ENCODE peak calls at places on chromosomes 6 and 20, in five cellular contexts. T is SJSA1, S is GM23248, W is A673, H is tibial nerve. C is an unnamed sample.

GRCh38 chr6:136593748-136594490 is 43.7 kb upstream of the MAP7 start:
- DNase-seq in H (no peak), W (peak; percentile 78), S (peak; percentile 96), T (peak; percentile 95), C (no peak)

GRCh38 chr6:113774122-113774835 is 82.9 kb upstream of the MARCKS start:
- DNase-seq in H (no peak), T (no peak), S (peak; percentile 68), W (peak; percentile 51), C (no peak)

GRCh38 chr20:21513881-21514540 is at the start of gene NKX2-2:
- DNase-seq in S (no peak), W (peak; percentile 94), T (peak; percentile 76), H (no peak), C (no peak)

GRCh38 chr20:23399568-23400241 is 21.6 kb downstream of the NAPB start:
- DNase-seq in H (no peak), W (peak; percentile 4), S (peak; percentile 80), T (no peak), C (no peak)

GRCh38 chr6:44430322-44430721 is 42.8 kb downstream of the CDC5L start:
- DNase-seq in S (no peak), W (no peak), H (no peak), T (peak; percentile 68), C (no peak)

GRCh38 chr20:43859994-43860393 is 54.7 kb upstream of the TOX2 start:
- DNase-seq in T (no peak), W (no peak), S (no peak), H (no peak), C (no peak)

GRCh38 chr6:151391021-151391470 is 313 bp downstream of the ZBTB2 start:
- DNase-seq in W (peak; percentile 86), H (peak; percentile 57), T (peak; percentile 76), S (peak; percentile 79), C (peak; percentile 82)

GRCh38 chr20:44739952-44740351 is 5.7 kb upstream of the KCNK15 start:
- DNase-seq in T (no peak), W (no peak), H (no peak), S (no peak), C (no peak)

GRCh38 chr6:12196326-12196936 is 93.7 kb upstream of the EDN1 start:
- DNase-seq in S (peak; percentile 29), T (peak; percentile 68), H (no peak), W (peak; percentile 78), C (no peak)

GRCh38 chr20:46119028-46119546 is 973 bp downstream of the CD40 start:
- DNase-seq in T (no peak), H (no peak), S (no peak), W (no peak), C (no peak)

GRCh38 chr6:34934516-34934915 is 45.5 kb downstream of the ANKS1A start:
- DNase-seq in S (no peak), W (no peak), H (peak; percentile 73), T (no peak), C (no peak)

GRCh38 chr20:13212750-13213149 is 8.3 kb upstream of the ISM1 start:
- DNase-seq in S (peak; percentile 85), W (no peak), T (no peak), H (no peak), C (no peak)

GRCh38 chr20:11447371-11448100 is 470.2 kb upstream of the BTBD3 start:
- DNase-seq in W (peak; percentile 91), S (no peak), T (no peak), H (no peak), C (no peak)

GRCh38 chr6:92052513-92052912 is 1366.8 kb downstream of the EPHA7 start:
- DNase-seq in S (no peak), T (no peak), H (no peak), W (no peak), C (no peak)

GRCh38 chr6:11858439-11858838 is 79.8 kb upstream of the ADTRP start:
- DNase-seq in T (no peak), S (no peak), W (no peak), H (no peak), C (no peak)

GRCh38 chr6:150238294-150238693 is 95.5 kb downstream of the PPP1R14C start:
- DNase-seq in H (no peak), W (no peak), T (no peak), S (peak; percentile 63), C (no peak)

GRCh38 chr20:5885866-5886265 is 64.5 kb downstream of the TRMT6 start:
- DNase-seq in S (no peak), W (no peak), T (no peak), H (no peak), C (no peak)

GRCh38 chr6:105920071-105920470 is 166.1 kb upstream of the PRDM1 start:
- DNase-seq in T (no peak), S (no peak), H (no peak), W (no peak), C (no peak)

GRCh38 chr6:81373414-81373813 is 379.1 kb downstream of the TENT5A start:
- DNase-seq in H (no peak), T (no peak), S (no peak), W (no peak), C (no peak)

GRCh38 chr6:137975058-137975940 is 108.2 kb downstream of the TNFAIP3 start:
- DNase-seq in W (peak; percentile 12), T (peak; percentile 12), S (peak; percentile 50), H (no peak), C (no peak)

GRCh38 chr20:37443596-37443995 is 77.5 kb upstream of the NNAT start:
- DNase-seq in S (no peak), W (no peak), T (no peak), H (no peak), C (no peak)

GRCh38 chr6:37535701-37536461 is 36.2 kb upstream of the CCDC167 start:
- DNase-seq in H (no peak), S (peak; percentile 35), T (no peak), W (no peak), C (no peak)

GRCh38 chr6:127933852-127934840 is 33.3 kb upstream of the THEMIS start:
- DNase-seq in S (no peak), W (no peak), T (no peak), H (no peak), C (peak; percentile 73)

GRCh38 chr6:95576621-95577316 is 566 bp upstream of the MANEA start:
- DNase-seq in H (no peak), S (peak; percentile 46), T (peak; percentile 64), W (peak; percentile 29), C (peak; percentile 22)

GRCh38 chr20:10982692-10983091 is 308.9 kb upstream of the JAG1 start:
- DNase-seq in W (no peak), T (peak; percentile 80), S (peak; percentile 96), H (peak; percentile 27), C (no peak)

GRCh38 chr6:1576711-1577110 is 33.0 kb upstream of the FOXC1 start:
- DNase-seq in H (no peak), W (no peak), T (no peak), S (no peak), C (no peak)

GRCh38 chr20:62929051-62929538 is 2.8 kb upstream of the DIDO1 start:
- DNase-seq in H (peak; percentile 42), T (peak; percentile 73), S (peak; percentile 77), W (peak; percentile 52), C (peak; percentile 68)

GRCh38 chr6:45681860-45682488 is 304.2 kb upstream of the SUPT3H start:
- DNase-seq in H (no peak), T (peak; percentile 54), S (peak; percentile 48), W (no peak), C (no peak)

GRCh38 chr20:47778398-47779354 is 6.6 kb downstream of the SULF2 start:
- DNase-seq in H (no peak), S (peak; percentile 15), W (no peak), T (no peak), C (no peak)

GRCh38 chr20:59165794-59166709 is 2.4 kb downstream of the ZNF831 start:
- DNase-seq in W (no peak), T (no peak), S (no peak), H (no peak), C (peak; percentile 72)

GRCh38 chr6:68226460-68226859 is 408.6 kb upstream of the ADGRB3 start:
- DNase-seq in W (peak; percentile 64), S (no peak), H (no peak), T (no peak), C (no peak)

DNA sequence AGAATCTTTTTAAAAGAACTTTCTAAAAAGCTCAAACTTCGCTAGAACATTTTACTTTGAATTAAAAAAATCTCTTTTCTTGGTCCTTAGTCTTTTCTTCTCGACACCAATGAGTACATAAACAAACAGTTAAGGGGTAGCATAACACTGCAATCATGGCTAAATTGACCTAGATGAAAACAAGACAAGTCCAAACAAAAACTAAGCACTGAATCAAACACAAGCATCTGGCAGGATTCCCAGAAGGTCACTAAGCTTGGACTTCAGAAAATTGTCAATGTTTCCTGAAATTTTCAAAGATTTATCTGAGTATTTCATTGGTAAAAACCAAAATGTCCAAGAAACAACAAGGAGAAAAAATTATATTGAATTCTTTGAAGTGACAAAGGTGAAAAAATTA is 5.0 kb downstream of the COL21A1 start:
- DNase-seq in H (no peak), T (no peak), W (no peak), S (no peak), C (no peak)
- H3K4me1 ChIP-seq in H (no peaks in the 10 kb centered on the region), T (no peaks in the 10 kb centered on the region), W (peaks cover 83% of the 10 kb centered on the region), S (peaks cover under 1% of the 10 kb centered on the region), C (no peaks in the 10 kb centered on the region)

DNA sequence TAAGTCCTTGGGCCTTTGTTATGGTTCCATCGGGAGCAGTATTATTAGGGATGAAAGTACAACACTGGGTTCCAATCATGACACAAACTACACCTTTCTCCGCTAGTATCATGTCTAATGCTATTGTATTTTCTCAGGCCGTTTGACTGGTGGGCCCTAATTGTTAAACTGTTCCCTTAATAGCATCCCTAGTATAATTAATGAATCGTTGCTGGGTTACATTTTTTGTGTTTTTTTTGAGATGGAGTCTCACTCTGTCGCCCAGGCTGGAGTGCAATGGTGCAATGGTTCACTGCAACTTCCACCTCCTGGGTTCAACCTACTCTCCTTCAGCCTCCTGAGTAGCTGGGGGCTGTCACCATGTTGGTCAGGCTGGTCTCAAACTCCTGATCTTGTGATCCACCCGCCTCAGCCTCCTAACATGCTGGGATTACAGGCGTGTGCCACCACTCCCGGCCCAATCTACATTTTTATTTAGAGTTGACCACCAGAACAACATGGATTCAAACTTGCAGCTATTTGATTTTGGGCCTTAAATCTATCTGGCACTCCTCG is 4.1 kb upstream of the ZNFX1 start:
- DNase-seq in S (no peak), H (no peak), W (no peak), T (no peak), C (no peak)
- H3K4me3 ChIP-seq in S (peak overlapping the region; percentile 96), H (no peak overlapping the region), W (peak overlapping the region; percentile 81), T (no peak overlapping the region), C (peak overlapping the region; percentile 11)

DNA sequence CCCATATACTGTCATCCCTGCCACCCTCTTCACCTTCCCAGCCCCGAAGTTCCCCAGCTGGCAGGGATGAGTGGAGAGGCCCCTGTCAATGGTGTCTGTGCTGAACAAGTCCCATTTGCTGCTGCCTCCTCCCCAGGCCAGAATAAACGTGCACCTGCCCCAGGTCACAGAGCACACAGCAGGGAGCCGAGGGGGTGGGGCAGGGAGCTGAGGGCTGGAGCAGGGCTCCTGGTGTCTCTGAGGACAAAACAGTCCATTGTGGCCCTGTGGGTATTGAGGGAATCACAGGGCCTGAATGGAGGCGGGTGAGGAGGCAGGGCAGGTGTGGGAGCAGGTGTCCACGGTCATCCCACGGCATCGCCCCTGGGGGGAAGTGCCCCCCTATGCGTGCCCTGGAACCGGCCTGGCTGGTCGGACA is 55.8 kb downstream of the SNAI1 start:
- DNase-seq in H (no peak), T (no peak), S (no peak), W (no peak), C (no peak)
- H3K4me1 ChIP-seq in H (no peaks in the 10 kb centered on the region), T (peaks cover 17% of the 10 kb centered on the region), S (peaks cover 13% of the 10 kb centered on the region), W (no peaks in the 10 kb centered on the region), C (no peaks in the 10 kb centered on the region)

DNA sequence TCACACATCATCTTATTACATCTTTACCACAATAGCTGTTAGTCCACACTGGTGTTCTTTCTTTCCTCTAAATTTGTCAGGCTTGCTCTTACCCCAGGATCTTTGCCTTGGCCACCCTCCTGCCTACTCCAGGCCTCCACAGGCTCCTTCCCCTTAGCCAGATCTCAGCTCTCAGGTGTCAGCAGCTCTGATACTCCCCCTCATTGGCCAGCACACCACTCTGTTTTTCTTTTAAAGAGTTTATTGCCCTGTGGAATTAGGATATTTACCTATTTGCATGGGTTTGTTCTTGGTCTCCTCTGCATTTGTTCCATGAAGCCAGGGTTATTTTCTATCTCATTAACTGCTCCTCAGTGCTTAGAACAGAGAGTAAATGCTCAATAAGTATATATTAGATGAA is 36.7 kb downstream of the GCNT2 start:
- DNase-seq in H (no peak), W (no peak), T (no peak), S (no peak), C (no peak)
- H3K4me3 ChIP-seq in H (no peak overlapping the region), W (no peak overlapping the region), T (no peak overlapping the region), S (no peak overlapping the region), C (no peak overlapping the region)

C was measured in CD8-positive, alpha-beta memory T cell.